ENCODE peak calls at places on chromosomes 1 and 21, in nine cellular contexts. J, Z, H, Q, T, P, A, L and X are unnamed samples.

GRCh38 chr1:168136709-168137514 is at the start of gene GPR161:
- DNase-seq in J (peak), Z (peak), H (peak), Q (peak), T (no peak), P (peak), A (peak), L (peak), X (peak)

GRCh38 chr1:66095190-66095589 is 302.5 kb downstream of the PDE4B start:
- DNase-seq in J (no peak), Z (no peak), H (no peak), Q (no peak), T (no peak), P (no peak), A (no peak), L (no peak), X (no peak)

GRCh38 chr1:173190101-173190895 is 16.8 kb downstream of the TNFSF4 start:
- DNase-seq in J (peak), Z (no peak), H (peak), Q (peak), T (peak), P (no peak), A (no peak), L (peak), X (no peak)

GRCh38 chr1:197632651-197633050 is 142.6 kb downstream of the DENND1B start:
- DNase-seq in J (no peak), Z (no peak), H (no peak), Q (no peak), T (no peak), P (no peak), A (no peak), L (no peak), X (no peak)

GRCh38 chr1:214282696-214283225 is 1.8 kb downstream of the SMYD2 start:
- DNase-seq in J (no peak), Z (no peak), H (no peak), Q (no peak), T (no peak), P (no peak), A (peak), L (no peak), X (no peak)

GRCh38 chr1:17636612-17637011 is 97.1 kb downstream of the ARHGEF10L start:
- DNase-seq in J (peak), Z (no peak), H (no peak), Q (no peak), T (no peak), P (no peak), A (no peak), L (no peak), X (no peak)

GRCh38 chr1:216750031-216750627 is 26.9 kb upstream of the ESRRG start:
- DNase-seq in J (peak), Z (peak), H (peak), Q (no peak), T (peak), P (peak), A (no peak), L (no peak), X (no peak)

GRCh38 chr1:7278045-7278444 is 492.8 kb downstream of the CAMTA1 start:
- DNase-seq in J (no peak), Z (no peak), H (no peak), Q (no peak), T (no peak), P (no peak), A (no peak), L (no peak), X (no peak)

GRCh38 chr21:36096398-36097290 is 26.8 kb downstream of the CBR1 start:
- DNase-seq in J (no peak), Z (no peak), H (no peak), Q (no peak), T (no peak), P (no peak), A (no peak), L (no peak), X (no peak)

GRCh38 chr1:20430355-20431290 is 55.4 kb downstream of the CAMK2N1 start:
- DNase-seq in J (peak), Z (peak), H (peak), Q (no peak), T (no peak), P (peak), A (peak), L (no peak), X (no peak)

GRCh38 chr1:57067863-57068262 is 102.0 kb upstream of the C8B start:
- DNase-seq in J (no peak), Z (no peak), H (no peak), Q (no peak), T (no peak), P (no peak), A (no peak), L (peak), X (no peak)

GRCh38 chr1:7857951-7858350 is 5.1 kb upstream of the UTS2 start:
- DNase-seq in J (no peak), Z (no peak), H (no peak), Q (no peak), T (no peak), P (no peak), A (no peak), L (no peak), X (no peak)

GRCh38 chr1:230277201-230277771 is 148.8 kb downstream of the PGBD5 start:
- DNase-seq in J (no peak), Z (peak), H (no peak), Q (peak), T (no peak), P (no peak), A (no peak), L (no peak), X (peak)

GRCh38 chr1:201498621-201499020 is 8.3 kb downstream of the CSRP1 start:
- DNase-seq in J (no peak), Z (no peak), H (no peak), Q (no peak), T (no peak), P (no peak), A (no peak), L (no peak), X (no peak)

GRCh38 chr1:1567831-1568380 is 6.8 kb downstream of the SSU72 start:
- DNase-seq in J (no peak), Z (no peak), H (peak), Q (no peak), T (no peak), P (no peak), A (no peak), L (no peak), X (no peak)